ENCODE peak calls at places on chromosome 17, in four cellular contexts. E is AG04450, L is omental fat pad, P is endothelial cell. N is an unnamed sample.

GRCh38 chr17:45641541-45641940 is 142.6 kb upstream of the CRHR1 start:
- DNase-seq in L (no peak), E (no peak), P (no peak), N (no peak)

GRCh38 chr17:76710863-76711611 is at the start of gene MXRA7:
- DNase-seq in P (peak), E (no peak), L (peak), N (no peak)

GRCh38 chr17:45857977-45858708 is 13.5 kb downstream of the SPPL2C start:
- DNase-seq in E (no peak), P (peak), L (no peak), N (no peak)

GRCh38 chr17:74767111-74767516 is 9.0 kb downstream of the NAT9 start:
- DNase-seq in P (no peak), E (no peak), L (no peak), N (no peak)

GRCh38 chr17:9226794-9227135 is 205.5 kb downstream of the NTN1 start:
- DNase-seq in L (no peak), P (no peak), E (no peak), N (no peak)

GRCh38 chr17:29112780-29113295 is 67.4 kb downstream of the MYO18A start:
- DNase-seq in E (no peak), P (no peak), L (no peak), N (no peak)

GRCh38 chr17:21689604-21690003 is 2.7 kb upstream of the KCNJ18 start:
- DNase-seq in P (no peak), L (no peak), E (peak), N (no peak)

GRCh38 chr17:59311051-59311468 is 20.4 kb upstream of the YPEL2 start:
- DNase-seq in P (peak), E (no peak), L (no peak), N (no peak)

GRCh38 chr17:40014375-40014980 is 762 bp upstream of the CSF3 start:
- DNase-seq in L (no peak), P (no peak), E (no peak), N (no peak)

GRCh38 chr17:40319651-40320550 is 10.9 kb downstream of the RARA start:
- DNase-seq in P (no peak), L (peak), E (no peak), N (no peak)

GRCh38 chr17:15981646-15982580 is 17.6 kb downstream of the ZSWIM7 start:
- DNase-seq in L (no peak), P (no peak), E (no peak), N (no peak)

GRCh38 chr17:47895254-47895855 is 681 bp upstream of the SP2 start:
- DNase-seq in E (no peak), L (no peak), P (no peak), N (no peak)

GRCh38 chr17:57866319-57866718 is 16.5 kb upstream of the MRPS23 start:
- DNase-seq in E (no peak), P (no peak), L (no peak), N (no peak)

GRCh38 chr17:44628234-44629188 is 27.8 kb upstream of the MEIOC start:
- DNase-seq in E (no peak), P (peak), L (no peak), N (no peak)

GRCh38 chr17:62652251-62653001 is 25.0 kb downstream of the MRC2 start:
- DNase-seq in E (no peak), L (no peak), P (peak), N (no peak)

GRCh38 chr17:73064084-73064938 is 28.2 kb downstream of the SLC39A11 start:
- DNase-seq in P (no peak), L (no peak), E (no peak), N (no peak)

GRCh38 chr17:36017799-36018198 is at the start of gene CCL23:
- DNase-seq in P (no peak), L (no peak), E (no peak), N (no peak)
- TF ChIP-seq CTCF in P (no peak), L (no peak), E (no peak), N (no peak)

GRCh38 chr17:82913304-82914043 is 73.7 kb upstream of the ZNF750 start:
- DNase-seq in E (no peak), P (no peak), L (no peak), N (no peak)
- TF ChIP-seq CTCF in E (peak), P (no peak), L (no peak), N (no peak)

DNA sequence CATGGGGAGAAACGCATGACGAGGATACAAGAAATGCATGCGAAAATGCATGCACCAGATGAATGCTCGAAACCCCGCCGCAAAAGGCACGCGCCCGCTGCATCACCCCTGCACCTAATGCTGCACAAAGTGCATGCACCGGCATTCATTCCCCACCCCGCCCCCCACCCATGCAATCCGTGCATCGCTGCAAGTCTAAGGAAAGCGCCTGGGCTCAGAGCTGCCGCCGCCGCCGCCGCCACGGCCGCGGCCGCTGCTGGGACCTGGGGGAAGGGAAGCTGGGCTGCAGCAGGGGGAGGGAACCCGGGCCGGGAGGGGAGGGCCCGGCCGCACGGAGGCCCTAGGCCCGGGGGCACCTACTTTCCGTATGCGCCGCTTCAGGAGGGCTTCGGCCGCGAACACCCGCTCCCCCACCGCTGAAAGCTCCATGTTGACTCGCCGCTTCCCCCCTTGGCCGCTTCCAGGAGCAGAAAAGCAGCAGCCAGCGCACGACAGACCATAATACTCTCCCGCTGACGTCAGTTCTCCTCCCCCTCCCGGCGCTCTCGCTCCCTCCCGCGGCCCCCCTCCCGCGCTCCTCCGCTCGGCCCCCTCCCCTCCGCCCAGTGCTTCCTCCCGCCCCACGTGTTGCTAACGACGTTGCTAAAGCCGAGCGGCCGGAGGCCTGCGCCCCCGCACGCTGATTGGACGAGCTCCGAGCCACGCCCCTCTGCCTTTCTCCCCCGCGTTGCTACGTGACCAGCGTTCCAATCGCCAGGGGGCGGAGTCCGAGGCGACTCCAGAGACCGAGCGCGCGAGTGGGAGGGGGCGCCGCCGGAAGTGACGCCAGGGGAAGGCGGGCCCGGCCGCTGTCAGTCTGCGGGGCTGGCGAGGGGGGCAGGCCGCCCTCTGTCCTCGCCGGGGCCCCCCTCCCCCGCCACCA is at the start of gene CBX8:
- DNase-seq in L (peak), E (peak), P (peak), N (peak)
- TF ChIP-seq CTCF in L (no peak), E (no peak), P (no peak), N (no peak)

DNA sequence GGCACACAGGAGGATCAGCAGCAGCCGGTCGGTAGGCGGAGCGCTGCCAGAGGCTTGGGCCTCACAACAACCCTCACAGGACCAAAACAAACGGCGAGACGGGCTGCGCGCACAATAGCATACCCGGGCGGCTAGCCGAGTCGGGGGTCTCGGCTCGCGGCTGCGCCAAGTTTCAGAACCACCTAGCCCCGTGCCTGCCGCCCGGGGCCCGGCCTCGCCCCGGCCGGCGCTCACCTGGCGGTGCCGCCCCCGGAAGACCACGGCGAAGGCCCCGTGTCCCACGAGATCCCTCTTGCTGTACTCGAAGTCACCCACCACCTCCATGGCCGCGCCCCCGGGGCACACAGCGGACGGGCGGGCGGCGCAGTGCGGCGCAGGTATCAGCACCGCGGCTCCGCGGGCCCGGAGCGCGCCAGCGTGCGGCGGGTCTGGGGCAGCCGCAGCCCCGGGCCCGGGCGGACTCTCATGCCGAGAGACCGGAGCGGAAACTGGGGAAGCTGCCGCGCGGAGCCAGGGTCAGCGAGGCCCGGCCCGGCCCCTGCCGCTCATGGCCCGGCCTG is 562 bp downstream of the ULK2 start:
- DNase-seq in E (no peak), P (peak), L (no peak), N (peak)
- TF ChIP-seq CTCF in E (peak), P (no peak), L (no peak), N (peak)

DNA sequence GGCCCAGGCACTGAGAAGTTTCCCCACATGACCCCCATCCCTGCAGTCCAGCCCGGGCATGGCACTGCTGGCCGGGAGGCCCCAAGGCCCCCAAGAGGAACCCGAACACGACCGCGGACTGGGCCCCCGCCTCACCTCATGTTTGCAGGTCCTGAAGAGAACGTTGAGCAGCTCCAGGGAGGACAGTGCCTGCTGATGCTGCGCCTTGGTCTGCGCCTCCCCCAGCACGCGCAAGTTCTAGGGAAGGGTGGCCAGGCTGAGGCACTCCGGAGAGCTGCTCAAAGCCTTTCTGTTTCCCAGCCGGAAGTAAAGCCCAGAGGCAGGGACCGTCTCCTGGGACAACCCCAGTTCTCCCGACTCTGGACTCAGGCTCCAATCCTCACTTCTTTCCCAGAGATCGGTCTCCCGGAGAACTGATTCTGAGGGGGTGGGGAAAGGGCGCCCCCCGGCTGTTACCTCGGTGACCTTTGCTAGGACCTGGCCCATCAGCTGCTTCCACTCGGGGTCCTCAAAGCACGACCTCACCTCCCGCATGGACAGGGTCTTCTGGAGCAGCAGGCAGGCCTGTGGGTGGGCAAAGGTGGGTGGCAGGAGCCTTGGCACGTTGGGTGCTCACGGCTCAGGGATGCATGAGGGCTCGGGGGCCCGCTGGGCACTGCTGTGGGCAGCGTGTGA is 13.7 kb downstream of the MYBBP1A start:
- DNase-seq in L (no peak), P (peak), E (no peak), N (no peak)
- TF ChIP-seq CTCF in L (no peak), P (no peak), E (no peak), N (no peak)

GRCh38 chr17:78255953-78256704 is 24.7 kb downstream of the TMEM235 start:
- DNase-seq in E (no peak), L (no peak), P (no peak), N (no peak)
- TF ChIP-seq CTCF in E (no peak), L (no peak), P (no peak), N (no peak)

GRCh38 chr17:66383353-66383752 is 80.9 kb downstream of the PRKCA start:
- DNase-seq in E (peak), P (no peak), L (no peak), N (no peak)
- TF ChIP-seq CTCF in E (no peak), P (no peak), L (no peak), N (no peak)